ENCODE peak calls at places on chromosomes 2 and 18, in eight cellular contexts. P, X, V, N, H, D, U and T are unnamed samples. For H3K27me3, the result is how much of the 10 kb centered on the place peaks cover.

GRCh38 chr18:13638684-13639083 is 87.7 kb downstream of the FAM210A start:
- DNase-seq in P (no peak), X (no peak), V (no peak), N (no peak), H (no peak), D (no peak), U (peak), T (peak)

GRCh38 chr18:37574113-37574512 is 8.5 kb upstream of the CELF4 start:
- DNase-seq in P (no peak), X (no peak), V (no peak), N (no peak), H (no peak), D (no peak), U (peak), T (no peak)

GRCh38 chr18:62998443-62998842 is 283.1 kb downstream of the PHLPP1 start:
- DNase-seq in P (no peak), X (no peak), V (no peak), N (no peak), H (no peak), D (no peak), U (no peak), T (no peak)

GRCh38 chr2:232667989-232668583 is 29.0 kb upstream of the GIGYF2 start:
- DNase-seq in P (no peak), X (no peak), V (no peak), N (no peak), H (no peak), D (no peak), U (no peak), T (no peak)

GRCh38 chr2:111235616-111236015 is 114.9 kb downstream of the BCL2L11 start:
- DNase-seq in P (no peak), X (no peak), V (no peak), N (no peak), H (no peak), D (no peak), U (no peak), T (no peak)

GRCh38 chr2:237563816-237564215 is 2.6 kb upstream of the PRLH start:
- DNase-seq in P (peak), X (no peak), V (no peak), N (no peak), H (no peak), D (peak), U (no peak), T (peak)

GRCh38 chr18:56835331-56835730 is 184.2 kb downstream of the WDR7 start:
- DNase-seq in P (no peak), X (no peak), V (no peak), N (no peak), H (no peak), D (no peak), U (no peak), T (no peak)

GRCh38 chr2:86039963-86040655 is 65.6 kb downstream of the POLR1A start:
- DNase-seq in P (no peak), X (no peak), V (no peak), N (no peak), H (no peak), D (peak), U (peak), T (peak)

GRCh38 chr2:70643715-70644114 is 90.1 kb upstream of the TGFA start:
- DNase-seq in P (peak), X (peak), V (peak), N (no peak), H (peak), D (no peak), U (no peak), T (no peak)

DNA sequence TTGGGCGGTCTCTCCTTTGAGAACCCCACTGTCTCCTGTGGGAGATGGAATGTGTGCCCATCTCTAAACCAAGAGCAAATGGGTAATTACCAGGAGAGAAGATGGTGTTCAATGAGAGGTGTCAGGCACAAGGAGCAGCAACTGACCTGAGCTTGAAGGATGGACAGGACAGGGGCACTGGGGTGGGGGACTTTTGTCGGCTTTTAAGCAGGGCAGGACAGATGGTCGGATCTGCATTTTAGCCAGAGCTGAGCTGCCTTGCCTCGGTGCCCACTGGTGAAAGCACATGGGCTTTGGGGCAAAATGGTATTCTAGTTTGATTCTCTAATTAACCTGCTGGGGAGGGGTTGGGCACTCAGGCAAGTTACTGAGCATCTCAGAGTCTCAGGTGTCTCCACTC is 98.0 kb downstream of the INHBB start:
- DNase-seq in P (no peak), X (no peak), V (no peak), N (no peak), H (no peak), D (no peak), U (no peak), T (no peak)
- H3K27me3 ChIP-seq in P (under half), X (under half), V (under half), N (half or more), H (under half), D (under half), U (under half), T (under half)

GRCh38 chr2:63845866-63846265 is 4.2 kb downstream of the UGP2 start:
- DNase-seq in P (no peak), X (no peak), V (no peak), N (no peak), H (no peak), D (no peak), U (no peak), T (no peak)
- H3K27ac ChIP-seq in P (peak), X (no peak), V (no peak), N (no peak), H (no peak), D (no peak), U (no peak), T (no peak)

DNA sequence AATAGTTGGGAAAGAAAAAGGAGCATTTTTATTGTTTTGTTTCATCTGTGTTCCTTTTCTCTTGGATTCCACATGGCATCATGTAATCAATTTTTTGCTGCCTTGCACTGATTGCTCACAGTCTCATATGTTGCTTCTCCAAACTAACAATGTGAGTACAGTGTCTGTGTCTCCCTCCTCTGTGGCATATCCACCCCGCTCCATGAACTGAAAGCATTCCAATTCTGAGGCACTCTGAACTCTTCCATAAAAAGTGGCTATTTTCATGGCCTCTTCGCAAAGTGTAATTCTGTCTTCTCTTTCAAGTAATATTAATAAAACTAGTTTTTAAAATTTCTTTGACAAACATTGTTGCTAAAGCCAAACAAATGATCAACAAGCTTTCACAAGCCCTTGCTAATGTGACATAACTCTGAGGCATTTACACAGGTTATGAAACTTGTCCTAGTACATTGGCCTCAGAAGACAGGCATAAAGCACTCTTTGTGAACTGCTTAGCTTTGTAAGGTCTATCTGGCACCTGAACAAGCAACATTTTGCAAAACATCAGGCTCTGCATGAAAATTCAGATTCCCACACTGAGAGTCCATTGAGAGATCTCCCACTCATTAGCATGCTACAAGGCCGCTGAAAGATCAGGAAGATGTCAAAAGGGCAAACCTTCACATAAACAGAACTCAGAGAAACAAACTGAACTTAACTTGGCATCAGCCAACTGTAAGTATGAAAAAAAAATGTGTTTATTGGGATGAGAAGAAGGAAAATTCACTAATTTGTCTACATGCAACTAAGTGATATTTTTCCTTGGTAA is 33.0 kb downstream of the GPR75 start:
- DNase-seq in P (no peak), X (no peak), V (no peak), N (peak), H (peak), D (no peak), U (no peak), T (no peak)
- TF ChIP-seq EP300 in P (no peak), X (no peak), V (no peak), N (peak), H (peak), D (no peak), U (no peak), T (no peak)

GRCh38 chr2:143075711-143076110 is 53.5 kb upstream of the ARHGAP15 start:
- DNase-seq in P (no peak), X (no peak), V (no peak), N (no peak), H (no peak), D (no peak), U (no peak), T (no peak)

GRCh38 chr2:143083636-143084035 is 45.6 kb upstream of the ARHGAP15 start:
- DNase-seq in P (no peak), X (no peak), V (no peak), N (no peak), H (no peak), D (no peak), U (no peak), T (no peak)

GRCh38 chr2:143081616-143082015 is 47.6 kb upstream of the ARHGAP15 start:
- DNase-seq in P (no peak), X (no peak), V (no peak), N (no peak), H (no peak), D (no peak), U (no peak), T (no peak)

GRCh38 chr2:143078106-143078505 is 51.1 kb upstream of the ARHGAP15 start:
- DNase-seq in P (no peak), X (no peak), V (no peak), N (no peak), H (no peak), D (no peak), U (no peak), T (no peak)
- H3K27me3 ChIP-seq in P (under half), X (under half), V (under half), N (under half), H (under half), D (under half), U (under half), T (under half)

GRCh38 chr2:201448067-201448466 is 3.2 kb downstream of the TRAK2 start:
- DNase-seq in P (no peak), X (no peak), V (no peak), N (no peak), H (no peak), D (no peak), U (no peak), T (no peak)
- H3K27ac ChIP-seq in P (no peak), X (peak), V (no peak), N (no peak), H (peak), D (no peak), U (no peak), T (no peak)

GRCh38 chr2:137946227-137946626 is 18.0 kb upstream of the HNMT start:
- DNase-seq in P (no peak), X (no peak), V (no peak), N (no peak), H (no peak), D (no peak), U (no peak), T (no peak)

GRCh38 chr2:137947032-137947713 is 17.1 kb upstream of the HNMT start:
- DNase-seq in P (no peak), X (no peak), V (no peak), N (no peak), H (no peak), D (no peak), U (no peak), T (no peak)

GRCh38 chr2:137948894-137949293 is 15.4 kb upstream of the HNMT start:
- DNase-seq in P (no peak), X (no peak), V (no peak), N (no peak), H (no peak), D (no peak), U (no peak), T (no peak)

GRCh38 chr2:137950238-137950637 is 14.0 kb upstream of the HNMT start:
- DNase-seq in P (no peak), X (no peak), V (no peak), N (no peak), H (no peak), D (no peak), U (no peak), T (no peak)

GRCh38 chr2:137947714-137948336 is 16.4 kb upstream of the HNMT start:
- DNase-seq in P (peak), X (peak), V (peak), N (peak), H (peak), D (peak), U (no peak), T (peak)
- TF ChIP-seq EP300 in P (no peak), X (no peak), V (no peak), N (no peak), H (no peak), D (no peak), U (no peak), T (no peak)

DNA sequence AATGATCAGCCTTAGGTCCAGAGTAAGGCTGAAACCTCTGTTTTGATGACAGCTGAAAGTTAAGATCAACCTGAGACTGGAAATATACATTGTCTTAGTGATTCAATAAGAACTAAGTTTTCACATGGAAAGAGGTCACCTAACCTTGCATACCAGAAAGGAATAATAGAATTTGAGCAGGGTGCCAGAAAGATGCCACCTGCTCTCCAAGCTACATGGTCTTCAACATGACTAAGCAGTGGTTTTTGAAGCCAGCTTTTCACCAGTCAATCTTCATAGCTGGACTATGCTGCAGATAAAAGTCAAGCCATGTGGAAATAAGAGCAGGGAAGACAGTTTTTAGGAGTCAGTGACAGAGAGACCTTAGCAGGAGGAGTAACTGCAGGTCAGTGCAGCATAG is 589.4 kb upstream of the SYT4 start:
- DNase-seq in P (no peak), X (no peak), V (no peak), N (no peak), H (no peak), D (no peak), U (no peak), T (no peak)
- H3K27me3 ChIP-seq in P (under half), X (under half), V (under half), N (under half), H (under half), D (under half), U (under half), T (under half)

GRCh38 chr18:58139627-58140026 is 95.6 kb downstream of the NEDD4L start:
- DNase-seq in P (no peak), X (peak), V (no peak), N (no peak), H (no peak), D (no peak), U (no peak), T (peak)
- H3K27ac ChIP-seq in P (no peak), X (no peak), V (no peak), N (no peak), H (no peak), D (no peak), U (no peak), T (no peak)

DNA sequence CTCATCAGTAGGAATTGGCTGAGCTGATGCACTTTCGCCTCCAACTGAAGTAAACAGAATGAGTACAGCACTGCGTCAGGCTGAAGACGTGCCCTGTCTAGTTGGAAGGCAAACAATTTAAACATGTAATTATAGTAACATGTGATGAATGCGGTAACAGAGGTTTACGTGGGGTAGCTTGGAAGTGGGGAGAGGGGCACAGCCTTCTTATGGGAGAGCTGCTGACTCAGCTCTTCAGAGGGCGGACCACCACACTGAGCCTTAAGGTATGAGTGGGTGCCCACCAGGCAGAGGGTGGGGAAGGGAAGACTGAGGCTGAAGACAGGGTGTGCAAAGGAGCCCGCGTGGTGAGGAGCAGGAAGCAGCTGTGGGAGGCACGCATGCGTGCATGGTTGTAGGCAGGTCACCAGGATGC is 6.2 kb upstream of the EHD3 start:
- DNase-seq in P (peak), X (no peak), V (no peak), N (no peak), H (no peak), D (no peak), U (no peak), T (no peak)
- TF ChIP-seq EP300 in P (no peak), X (no peak), V (no peak), N (no peak), H (no peak), D (no peak), U (no peak), T (no peak)